ENCODE peak calls at places on chromosomes 5 and 9, in seven cellular contexts. One of them, this sample, is unnamed.

GRCh38 chr9:73121375-73121935 is 30.2 kb upstream of the ANXA1 start:
- DNase-seq in left ventricle myocardium superior: no peak
- DNase-seq in GM04504: no peak
- DNase-seq in GM06990: no peak
- DNase-seq in T-helper 17 cell: no peak
- DNase-seq in T-helper 9 cell: no peak
- DNase-seq in activated CD4-positive, alpha-beta T cell treated with anti-CD3 and anti-CD28 coated beads, Interleukin-2, amount 10 ng/mL, durations not matched to agents 7 days and 5 days: no peak
- DNase-seq in this sample: no peak

GRCh38 chr9:105722099-105722498 is 27.8 kb downstream of the TMEM38B start:
- DNase-seq in left ventricle myocardium superior: no peak
- DNase-seq in GM04504: no peak
- DNase-seq in GM06990: no peak
- DNase-seq in T-helper 17 cell: no peak
- DNase-seq in T-helper 9 cell: no peak
- DNase-seq in activated CD4-positive, alpha-beta T cell treated with anti-CD3 and anti-CD28 coated beads, Interleukin-2, amount 10 ng/mL, durations not matched to agents 7 days and 5 days: no peak
- DNase-seq in this sample: no peak

GRCh38 chr5:32302822-32303754 is 9.7 kb downstream of the MTMR12 start:
- DNase-seq in left ventricle myocardium superior: no peak
- DNase-seq in GM04504: no peak
- DNase-seq in GM06990: no peak
- DNase-seq in T-helper 17 cell: no peak
- DNase-seq in T-helper 9 cell: no peak
- DNase-seq in activated CD4-positive, alpha-beta T cell treated with anti-CD3 and anti-CD28 coated beads, Interleukin-2, amount 10 ng/mL, durations not matched to agents 7 days and 5 days: no peak
- DNase-seq in this sample: no peak

GRCh38 chr5:123610665-123611406 is 98.9 kb downstream of the CSNK1G3 start:
- DNase-seq in left ventricle myocardium superior: no peak
- DNase-seq in GM04504: peak
- DNase-seq in GM06990: peak
- DNase-seq in T-helper 17 cell: peak
- DNase-seq in T-helper 9 cell: peak
- DNase-seq in activated CD4-positive, alpha-beta T cell treated with anti-CD3 and anti-CD28 coated beads, Interleukin-2, amount 10 ng/mL, durations not matched to agents 7 days and 5 days: peak
- DNase-seq in this sample: no peak

GRCh38 chr9:2026598-2026997 is 11.5 kb downstream of the SMARCA2 start:
- DNase-seq in left ventricle myocardium superior: no peak
- DNase-seq in GM04504: no peak
- DNase-seq in GM06990: no peak
- DNase-seq in T-helper 17 cell: no peak
- DNase-seq in T-helper 9 cell: no peak
- DNase-seq in activated CD4-positive, alpha-beta T cell treated with anti-CD3 and anti-CD28 coated beads, Interleukin-2, amount 10 ng/mL, durations not matched to agents 7 days and 5 days: no peak
- DNase-seq in this sample: peak

GRCh38 chr5:68345166-68345565 is 129.6 kb downstream of the PIK3R1 start:
- DNase-seq in left ventricle myocardium superior: no peak
- DNase-seq in GM04504: no peak
- DNase-seq in GM06990: no peak
- DNase-seq in T-helper 17 cell: no peak
- DNase-seq in T-helper 9 cell: no peak
- DNase-seq in activated CD4-positive, alpha-beta T cell treated with anti-CD3 and anti-CD28 coated beads, Interleukin-2, amount 10 ng/mL, durations not matched to agents 7 days and 5 days: no peak
- DNase-seq in this sample: no peak

GRCh38 chr9:129609486-129610192 is 11.3 kb downstream of the C9orf50 start:
- DNase-seq in left ventricle myocardium superior: peak
- DNase-seq in GM04504: no peak
- DNase-seq in GM06990: no peak
- DNase-seq in T-helper 17 cell: peak
- DNase-seq in T-helper 9 cell: peak
- DNase-seq in activated CD4-positive, alpha-beta T cell treated with anti-CD3 and anti-CD28 coated beads, Interleukin-2, amount 10 ng/mL, durations not matched to agents 7 days and 5 days: peak
- DNase-seq in this sample: peak

GRCh38 chr9:94920439-94920951 is 194.0 kb downstream of the AOPEP start:
- DNase-seq in left ventricle myocardium superior: peak
- DNase-seq in GM04504: peak
- DNase-seq in GM06990: no peak
- DNase-seq in T-helper 17 cell: no peak
- DNase-seq in T-helper 9 cell: no peak
- DNase-seq in activated CD4-positive, alpha-beta T cell treated with anti-CD3 and anti-CD28 coated beads, Interleukin-2, amount 10 ng/mL, durations not matched to agents 7 days and 5 days: no peak
- DNase-seq in this sample: no peak

GRCh38 chr9:98430535-98430934 is 175.1 kb upstream of the TBC1D2 start:
- DNase-seq in left ventricle myocardium superior: no peak
- DNase-seq in GM04504: peak
- DNase-seq in GM06990: no peak
- DNase-seq in T-helper 17 cell: no peak
- DNase-seq in T-helper 9 cell: no peak
- DNase-seq in activated CD4-positive, alpha-beta T cell treated with anti-CD3 and anti-CD28 coated beads, Interleukin-2, amount 10 ng/mL, durations not matched to agents 7 days and 5 days: no peak
- DNase-seq in this sample: no peak

GRCh38 chr5:68543212-68543611 is 327.7 kb downstream of the PIK3R1 start:
- DNase-seq in left ventricle myocardium superior: no peak
- DNase-seq in GM04504: no peak
- DNase-seq in GM06990: no peak
- DNase-seq in T-helper 17 cell: no peak
- DNase-seq in T-helper 9 cell: no peak
- DNase-seq in activated CD4-positive, alpha-beta T cell treated with anti-CD3 and anti-CD28 coated beads, Interleukin-2, amount 10 ng/mL, durations not matched to agents 7 days and 5 days: no peak
- DNase-seq in this sample: no peak

GRCh38 chr5:138753794-138754698 is 821 bp downstream of the CTNNA1 start:
- DNase-seq in left ventricle myocardium superior: peak
- DNase-seq in GM04504: peak
- DNase-seq in GM06990: peak
- DNase-seq in T-helper 17 cell: no peak
- DNase-seq in T-helper 9 cell: peak
- DNase-seq in activated CD4-positive, alpha-beta T cell treated with anti-CD3 and anti-CD28 coated beads, Interleukin-2, amount 10 ng/mL, durations not matched to agents 7 days and 5 days: peak
- DNase-seq in this sample: no peak

GRCh38 chr5:42583322-42583721 is 160.1 kb downstream of the GHR start:
- DNase-seq in left ventricle myocardium superior: peak
- DNase-seq in GM04504: peak
- DNase-seq in GM06990: peak
- DNase-seq in T-helper 17 cell: peak
- DNase-seq in T-helper 9 cell: peak
- DNase-seq in activated CD4-positive, alpha-beta T cell treated with anti-CD3 and anti-CD28 coated beads, Interleukin-2, amount 10 ng/mL, durations not matched to agents 7 days and 5 days: peak
- DNase-seq in this sample: no peak

GRCh38 chr5:179488464-179488863 is 61.9 kb upstream of the RUFY1 start:
- DNase-seq in left ventricle myocardium superior: no peak
- DNase-seq in GM04504: no peak
- DNase-seq in GM06990: no peak
- DNase-seq in T-helper 17 cell: no peak
- DNase-seq in T-helper 9 cell: no peak
- DNase-seq in activated CD4-positive, alpha-beta T cell treated with anti-CD3 and anti-CD28 coated beads, Interleukin-2, amount 10 ng/mL, durations not matched to agents 7 days and 5 days: no peak
- DNase-seq in this sample: no peak

GRCh38 chr5:75734913-75735789 is 17.9 kb upstream of the POC5 start:
- DNase-seq in left ventricle myocardium superior: no peak
- DNase-seq in GM04504: no peak
- DNase-seq in GM06990: no peak
- DNase-seq in T-helper 17 cell: peak
- DNase-seq in T-helper 9 cell: no peak
- DNase-seq in activated CD4-positive, alpha-beta T cell treated with anti-CD3 and anti-CD28 coated beads, Interleukin-2, amount 10 ng/mL, durations not matched to agents 7 days and 5 days: peak
- DNase-seq in this sample: peak

GRCh38 chr9:134883040-134883782 is 2.6 kb downstream of the FCN2 start:
- DNase-seq in left ventricle myocardium superior: no peak
- DNase-seq in GM04504: no peak
- DNase-seq in GM06990: no peak
- DNase-seq in T-helper 17 cell: no peak
- DNase-seq in T-helper 9 cell: no peak
- DNase-seq in activated CD4-positive, alpha-beta T cell treated with anti-CD3 and anti-CD28 coated beads, Interleukin-2, amount 10 ng/mL, durations not matched to agents 7 days and 5 days: no peak
- DNase-seq in this sample: no peak

GRCh38 chr9:136880651-136881050 is 5.7 kb upstream of the TRAF2 start:
- DNase-seq in left ventricle myocardium superior: no peak
- DNase-seq in GM04504: no peak
- DNase-seq in GM06990: no peak
- DNase-seq in T-helper 17 cell: no peak
- DNase-seq in T-helper 9 cell: no peak
- DNase-seq in activated CD4-positive, alpha-beta T cell treated with anti-CD3 and anti-CD28 coated beads, Interleukin-2, amount 10 ng/mL, durations not matched to agents 7 days and 5 days: no peak
- DNase-seq in this sample: no peak

GRCh38 chr9:94687451-94687850 is 39.0 kb upstream of the AOPEP start:
- DNase-seq in left ventricle myocardium superior: no peak
- DNase-seq in GM04504: no peak
- DNase-seq in GM06990: no peak
- DNase-seq in T-helper 17 cell: no peak
- DNase-seq in T-helper 9 cell: no peak
- DNase-seq in activated CD4-positive, alpha-beta T cell treated with anti-CD3 and anti-CD28 coated beads, Interleukin-2, amount 10 ng/mL, durations not matched to agents 7 days and 5 days: no peak
- DNase-seq in this sample: no peak

GRCh38 chr9:72588336-72588735 is 66.9 kb downstream of the TMC1 start:
- DNase-seq in left ventricle myocardium superior: no peak
- DNase-seq in GM04504: no peak
- DNase-seq in GM06990: no peak
- DNase-seq in T-helper 17 cell: no peak
- DNase-seq in T-helper 9 cell: no peak
- DNase-seq in activated CD4-positive, alpha-beta T cell treated with anti-CD3 and anti-CD28 coated beads, Interleukin-2, amount 10 ng/mL, durations not matched to agents 7 days and 5 days: no peak
- DNase-seq in this sample: no peak

GRCh38 chr5:148970228-148970627 is 92.6 kb downstream of the SH3TC2 start:
- DNase-seq in left ventricle myocardium superior: peak
- DNase-seq in GM04504: no peak
- DNase-seq in GM06990: no peak
- DNase-seq in T-helper 17 cell: no peak
- DNase-seq in T-helper 9 cell: no peak
- DNase-seq in activated CD4-positive, alpha-beta T cell treated with anti-CD3 and anti-CD28 coated beads, Interleukin-2, amount 10 ng/mL, durations not matched to agents 7 days and 5 days: no peak
- DNase-seq in this sample: no peak

GRCh38 chr9:115341401-115341800 is 223.4 kb upstream of the TNC start:
- DNase-seq in left ventricle myocardium superior: no peak
- DNase-seq in GM04504: no peak
- DNase-seq in GM06990: no peak
- DNase-seq in T-helper 17 cell: no peak
- DNase-seq in T-helper 9 cell: no peak
- DNase-seq in activated CD4-positive, alpha-beta T cell treated with anti-CD3 and anti-CD28 coated beads, Interleukin-2, amount 10 ng/mL, durations not matched to agents 7 days and 5 days: no peak
- DNase-seq in this sample: no peak

GRCh38 chr5:175590471-175590881 is 67.4 kb upstream of the HRH2 start:
- DNase-seq in left ventricle myocardium superior: no peak
- DNase-seq in GM04504: no peak
- DNase-seq in GM06990: no peak
- DNase-seq in T-helper 17 cell: no peak
- DNase-seq in T-helper 9 cell: no peak
- DNase-seq in activated CD4-positive, alpha-beta T cell treated with anti-CD3 and anti-CD28 coated beads, Interleukin-2, amount 10 ng/mL, durations not matched to agents 7 days and 5 days: no peak
- DNase-seq in this sample: no peak

GRCh38 chr5:65506961-65507360 is 25.2 kb upstream of the ADAMTS6 start:
- DNase-seq in left ventricle myocardium superior: no peak
- DNase-seq in GM04504: peak
- DNase-seq in GM06990: no peak
- DNase-seq in T-helper 17 cell: no peak
- DNase-seq in T-helper 9 cell: no peak
- DNase-seq in activated CD4-positive, alpha-beta T cell treated with anti-CD3 and anti-CD28 coated beads, Interleukin-2, amount 10 ng/mL, durations not matched to agents 7 days and 5 days: no peak
- DNase-seq in this sample: no peak

GRCh38 chr9:119177141-119177540 is 192.1 kb downstream of the BRINP1 start:
- DNase-seq in left ventricle myocardium superior: no peak
- DNase-seq in GM04504: no peak
- DNase-seq in GM06990: no peak
- DNase-seq in T-helper 17 cell: no peak
- DNase-seq in T-helper 9 cell: no peak
- DNase-seq in activated CD4-positive, alpha-beta T cell treated with anti-CD3 and anti-CD28 coated beads, Interleukin-2, amount 10 ng/mL, durations not matched to agents 7 days and 5 days: no peak
- DNase-seq in this sample: no peak

GRCh38 chr9:136312436-136312835 is 8.5 kb upstream of the CCDC187 start:
- DNase-seq in left ventricle myocardium superior: peak
- DNase-seq in GM04504: no peak
- DNase-seq in GM06990: no peak
- DNase-seq in T-helper 17 cell: no peak
- DNase-seq in T-helper 9 cell: peak
- DNase-seq in activated CD4-positive, alpha-beta T cell treated with anti-CD3 and anti-CD28 coated beads, Interleukin-2, amount 10 ng/mL, durations not matched to agents 7 days and 5 days: peak
- DNase-seq in this sample: peak

GRCh38 chr9:129320575-129321311 is 142.7 kb upstream of the IER5L start:
- DNase-seq in left ventricle myocardium superior: peak
- DNase-seq in GM04504: peak
- DNase-seq in GM06990: peak
- DNase-seq in T-helper 17 cell: peak
- DNase-seq in T-helper 9 cell: peak
- DNase-seq in activated CD4-positive, alpha-beta T cell treated with anti-CD3 and anti-CD28 coated beads, Interleukin-2, amount 10 ng/mL, durations not matched to agents 7 days and 5 days: peak
- DNase-seq in this sample: no peak